ENCODE peak calls at places on chromosome 4, in eight cellular contexts. M is amniotic epithelial cell, E is fibroblast of the aortic adventitia, Z is T follicular helper cell, Q is SK-N-SH, V is chondrocyte, G is NCI-H2029, S is WTC11. T is an unnamed sample.

GRCh38 chr4:5371415-5372190 is 320.3 kb downstream of the STK32B start:
- DNase-seq in Z (no peak), M (no peak), S (no peak), V (no peak), E (no peak), G (no peak), Q (no peak), T (no peak)

GRCh38 chr4:137664055-137664405 is 131.7 kb upstream of the PCDH18 start:
- DNase-seq in Z (no peak), S (no peak), E (peak), V (no peak), G (peak), M (peak), Q (no peak), T (no peak)

GRCh38 chr4:153257151-153257620 is 52.9 kb downstream of the TRIM2 start:
- DNase-seq in M (peak), E (peak), V (no peak), Q (peak), S (peak), Z (no peak), G (no peak), T (peak)

GRCh38 chr4:147975902-147976301 is 244.0 kb downstream of the ARHGAP10 start:
- DNase-seq in M (no peak), S (no peak), Q (no peak), V (no peak), E (peak), Z (no peak), G (no peak), T (no peak)

GRCh38 chr4:69800599-69800998 is 40.2 kb upstream of the SULT1B1 start:
- DNase-seq in G (no peak), E (peak), S (no peak), Z (no peak), V (no peak), Q (no peak), M (peak), T (no peak)

GRCh38 chr4:6548201-6548881 is 26.6 kb upstream of the MAN2B2 start:
- DNase-seq in Z (no peak), M (peak), Q (peak), G (peak), V (no peak), E (peak), S (peak), T (peak)

GRCh38 chr4:5238106-5238505 is 186.8 kb downstream of the STK32B start:
- DNase-seq in G (no peak), V (no peak), Q (no peak), E (no peak), S (no peak), Z (no peak), M (no peak), T (no peak)

GRCh38 chr4:88809561-88810219 is 112.1 kb upstream of the NAP1L5 start:
- DNase-seq in E (peak), V (no peak), Q (no peak), G (no peak), M (no peak), S (no peak), Z (no peak), T (no peak)

GRCh38 chr4:123102897-123103489 is 180.6 kb upstream of the NUDT6 start:
- DNase-seq in Q (peak), E (peak), Z (no peak), S (no peak), M (peak), V (no peak), G (peak), T (no peak)

GRCh38 chr4:14667624-14668295 is 334.5 kb upstream of the CPEB2 start:
- DNase-seq in G (peak), V (no peak), E (no peak), Q (no peak), S (no peak), M (no peak), Z (no peak), T (no peak)

GRCh38 chr4:39357002-39357401 is 9.2 kb downstream of the RFC1 start:
- DNase-seq in Z (no peak), E (no peak), S (no peak), V (no peak), M (no peak), Q (no peak), G (no peak), T (no peak)

GRCh38 chr4:148618856-148619255 is 176.6 kb upstream of the NR3C2 start:
- DNase-seq in V (no peak), S (no peak), E (no peak), G (no peak), Q (no peak), Z (no peak), M (peak), T (no peak)

GRCh38 chr4:55445921-55446577 is 50.3 kb downstream of the TMEM165 start:
- DNase-seq in G (no peak), Z (no peak), Q (no peak), M (peak), S (no peak), E (peak), V (no peak), T (no peak)

T was measured in BE2C.